ENCODE peak calls at places on chromosomes 2 and 18, in seven cellular contexts. T is neural progenitor cell, O is endothelial cell of umbilical vein, E is astrocyte, L is MM.1S, G is mammary epithelial cell, W is hepatocyte. Y is an unnamed sample.

GRCh38 chr2:140600116-140600515 is 1530.7 kb downstream of the LRP1B start:
- DNase-seq in T (no peak), O (no peak), E (peak), L (no peak), G (peak), W (no peak), Y (peak)

GRCh38 chr2:198905881-198906612 is 551.7 kb downstream of the SATB2 start:
- DNase-seq in T (no peak), O (no peak), E (no peak), L (no peak), G (no peak), W (no peak), Y (no peak)

GRCh38 chr2:240389302-240389805 is 46.1 kb upstream of the GPC1 start:
- DNase-seq in T (no peak), O (no peak), E (no peak), L (no peak), G (no peak), W (no peak), Y (no peak)

GRCh38 chr2:121284424-121285076 is 452 bp downstream of the TFCP2L1 start:
- DNase-seq in T (peak), O (no peak), E (no peak), L (no peak), G (peak), W (peak), Y (no peak)

GRCh38 chr2:229410946-229411345 is 139.9 kb upstream of the PID1 start:
- DNase-seq in T (no peak), O (no peak), E (no peak), L (no peak), G (no peak), W (no peak), Y (no peak)

GRCh38 chr2:151204720-151205119 is 56.9 kb downstream of the RBM43 start:
- DNase-seq in T (peak), O (no peak), E (no peak), L (no peak), G (no peak), W (no peak), Y (no peak)

GRCh38 chr2:62046141-62046540 is 140.7 kb downstream of the COMMD1 start:
- DNase-seq in T (no peak), O (no peak), E (no peak), L (no peak), G (no peak), W (no peak), Y (no peak)

GRCh38 chr2:201618744-201619654 is 24.3 kb downstream of the TMEM237 start:
- DNase-seq in T (no peak), O (peak), E (peak), L (no peak), G (no peak), W (no peak), Y (peak)

GRCh38 chr18:39345321-39345720 is 1779.7 kb upstream of the CELF4 start:
- DNase-seq in T (no peak), O (no peak), E (peak), L (no peak), G (no peak), W (no peak), Y (peak)

GRCh38 chr2:195533771-195534642 is 123.0 kb upstream of the SLC39A10 start:
- DNase-seq in T (no peak), O (no peak), E (peak), L (no peak), G (peak), W (peak), Y (peak)

GRCh38 chr2:177812713-177813396 is 259.7 kb downstream of the PDE11A start:
- DNase-seq in T (no peak), O (no peak), E (no peak), L (no peak), G (no peak), W (no peak), Y (no peak)

GRCh38 chr18:13159579-13159978 is 59.0 kb upstream of the LDLRAD4 start:
- DNase-seq in T (peak), O (peak), E (peak), L (peak), G (peak), W (peak), Y (peak)

GRCh38 chr2:16244153-16244965 is 304.0 kb downstream of the MYCN start:
- DNase-seq in T (no peak), O (no peak), E (no peak), L (no peak), G (no peak), W (peak), Y (no peak)

GRCh38 chr2:99662761-99663341 is 173.0 kb upstream of the REV1 start:
- DNase-seq in T (no peak), O (no peak), E (peak), L (no peak), G (peak), W (peak), Y (peak)

GRCh38 chr18:77203071-77203470 is 46.6 kb upstream of the GALR1 start:
- DNase-seq in T (peak), O (no peak), E (no peak), L (no peak), G (no peak), W (peak), Y (no peak)

GRCh38 chr2:203913947-203914346 is 22.6 kb upstream of the ICOS start:
- DNase-seq in T (no peak), O (no peak), E (no peak), L (no peak), G (no peak), W (no peak), Y (no peak)

GRCh38 chr2:122736279-122736678 is 980.8 kb downstream of the TSN start:
- DNase-seq in T (no peak), O (peak), E (peak), L (no peak), G (no peak), W (no peak), Y (no peak)

GRCh38 chr2:212052412-212053159 is 486.0 kb downstream of the ERBB4 start:
- DNase-seq in T (no peak), O (peak), E (peak), L (peak), G (peak), W (no peak), Y (peak)

GRCh38 chr2:109702250-109702985 is 88.3 kb downstream of the SOWAHC start:
- DNase-seq in T (no peak), O (no peak), E (peak), L (no peak), G (peak), W (no peak), Y (no peak)

GRCh38 chr2:172790404-172790803 is 54.8 kb downstream of the RAPGEF4 start:
- DNase-seq in T (no peak), O (no peak), E (no peak), L (no peak), G (no peak), W (no peak), Y (no peak)

GRCh38 chr2:61157371-61158003 is 4.5 kb upstream of the C2orf74 start:
- DNase-seq in T (no peak), O (no peak), E (no peak), L (no peak), G (no peak), W (no peak), Y (no peak)

GRCh38 chr2:207819839-207820784 is 50.4 kb upstream of the FZD5 start:
- DNase-seq in T (no peak), O (no peak), E (no peak), L (no peak), G (no peak), W (peak), Y (no peak)

GRCh38 chr2:200901459-200902072 is 12.4 kb downstream of the NIF3L1 start:
- DNase-seq in T (peak), O (peak), E (peak), L (peak), G (peak), W (peak), Y (peak)

GRCh38 chr2:160715428-160715827 is 221.8 kb upstream of the RBMS1 start:
- DNase-seq in T (no peak), O (no peak), E (no peak), L (no peak), G (no peak), W (no peak), Y (peak)

GRCh38 chr18:77131100-77131651 is 1.4 kb downstream of the MBP start:
- DNase-seq in T (peak), O (no peak), E (no peak), L (no peak), G (peak), W (peak), Y (no peak)

GRCh38 chr18:78770149-78771139 is 209.2 kb upstream of the SALL3 start:
- DNase-seq in T (peak), O (no peak), E (no peak), L (no peak), G (no peak), W (no peak), Y (no peak)

GRCh38 chr2:71277536-71278103 is 50.7 kb upstream of the PAIP2B start:
- DNase-seq in T (peak), O (peak), E (peak), L (peak), G (peak), W (peak), Y (peak)

GRCh38 chr2:207474871-207475485 is 54.8 kb upstream of the CREB1 start:
- DNase-seq in T (peak), O (peak), E (peak), L (peak), G (peak), W (peak), Y (peak)

GRCh38 chr2:108377815-108378630 is at the start of gene SULT1C4:
- DNase-seq in T (peak), O (peak), E (no peak), L (no peak), G (no peak), W (peak), Y (no peak)

GRCh38 chr2:224982910-224983688 is 59.2 kb downstream of the DOCK10 start:
- DNase-seq in T (no peak), O (no peak), E (peak), L (no peak), G (no peak), W (peak), Y (no peak)

GRCh38 chr2:235940330-235940729 is 227.9 kb downstream of the GBX2 start:
- DNase-seq in T (no peak), O (no peak), E (peak), L (no peak), G (no peak), W (peak), Y (no peak)

GRCh38 chr2:240134956-240135520 is 1.1 kb downstream of the COPS9 start:
- DNase-seq in T (no peak), O (no peak), E (no peak), L (no peak), G (no peak), W (no peak), Y (no peak)

GRCh38 chr18:27599202-27599829 is 414.2 kb upstream of the CHST9 start:
- DNase-seq in T (peak), O (peak), E (no peak), L (peak), G (peak), W (peak), Y (peak)

GRCh38 chr2:125281242-125281641 is 1256.2 kb downstream of the CNTNAP5 start:
- DNase-seq in T (no peak), O (no peak), E (no peak), L (no peak), G (no peak), W (no peak), Y (no peak)

GRCh38 chr2:62116983-62117382 is 78.9 kb upstream of the B3GNT2 start:
- DNase-seq in T (no peak), O (no peak), E (no peak), L (no peak), G (no peak), W (no peak), Y (no peak)

GRCh38 chr2:242029422-242030225 is 160.1 kb downstream of the RTP5 start:
- DNase-seq in T (no peak), O (no peak), E (no peak), L (no peak), G (no peak), W (no peak), Y (no peak)

GRCh38 chr18:48037481-48038271 is 107.2 kb upstream of the SMAD2 start:
- DNase-seq in T (peak), O (peak), E (no peak), L (no peak), G (peak), W (no peak), Y (no peak)

GRCh38 chr2:191296083-191297006 is 51.1 kb downstream of the MYO1B start:
- DNase-seq in T (no peak), O (no peak), E (no peak), L (no peak), G (no peak), W (no peak), Y (no peak)
- H3K27ac ChIP-seq in T (no peak), O (no peak), E (peak), L (no peak), G (no peak), W (no peak), Y (no peak)

GRCh38 chr2:190561091-190561490 is 26.6 kb upstream of the NEMP2 start:
- DNase-seq in T (no peak), O (no peak), E (no peak), L (no peak), G (no peak), W (no peak), Y (no peak)

GRCh38 chr2:190563109-190563508 is 28.6 kb upstream of the NEMP2 start:
- DNase-seq in T (no peak), O (no peak), E (no peak), L (no peak), G (no peak), W (no peak), Y (no peak)

GRCh38 chr2:190564838-190565237 is 30.3 kb upstream of the NEMP2 start:
- DNase-seq in T (no peak), O (no peak), E (no peak), L (no peak), G (no peak), W (no peak), Y (no peak)

GRCh38 chr2:190562121-190562520 is 27.6 kb upstream of the NEMP2 start:
- DNase-seq in T (no peak), O (no peak), E (no peak), L (no peak), G (no peak), W (no peak), Y (no peak)
- TF ChIP-seq EZH2 in T (no peak), O (no peak), E (no peak), L (no peak), G (no peak), W (no peak), Y (no peak)

GRCh38 chr2:238899386-238899785 is 51.5 kb downstream of the TWIST2 start:
- DNase-seq in T (no peak), O (no peak), E (no peak), L (no peak), G (no peak), W (no peak), Y (no peak)

GRCh38 chr2:238897911-238898311 is 50.0 kb downstream of the TWIST2 start:
- DNase-seq in T (no peak), O (no peak), E (no peak), L (no peak), G (no peak), W (no peak), Y (no peak)

GRCh38 chr2:238900511-238900910 is 52.6 kb downstream of the TWIST2 start:
- DNase-seq in T (peak), O (peak), E (no peak), L (no peak), G (no peak), W (no peak), Y (no peak)

GRCh38 chr2:238897122-238897880 is 49.4 kb downstream of the TWIST2 start:
- DNase-seq in T (no peak), O (no peak), E (no peak), L (no peak), G (no peak), W (no peak), Y (no peak)

GRCh38 chr2:238898534-238899281 is 50.8 kb downstream of the TWIST2 start:
- DNase-seq in T (no peak), O (no peak), E (no peak), L (no peak), G (no peak), W (no peak), Y (no peak)
- H3K27ac ChIP-seq in T (no peak), O (no peak), E (no peak), L (no peak), G (no peak), W (no peak), Y (no peak)

GRCh38 chr2:136874258-136874657 is 108.9 kb downstream of the THSD7B start:
- DNase-seq in T (peak), O (peak), E (no peak), L (peak), G (no peak), W (peak), Y (peak)
- TF ChIP-seq EZH2 in T (no peak), O (no peak), E (no peak), L (no peak), G (no peak), W (no peak), Y (no peak)

GRCh38 chr2:86480105-86480504 is 38.9 kb downstream of the KDM3A start:
- DNase-seq in T (no peak), O (peak), E (no peak), L (no peak), G (no peak), W (no peak), Y (no peak)
- H3K27ac ChIP-seq in T (no peak), O (no peak), E (no peak), L (no peak), G (no peak), W (no peak), Y (no peak)

DNA sequence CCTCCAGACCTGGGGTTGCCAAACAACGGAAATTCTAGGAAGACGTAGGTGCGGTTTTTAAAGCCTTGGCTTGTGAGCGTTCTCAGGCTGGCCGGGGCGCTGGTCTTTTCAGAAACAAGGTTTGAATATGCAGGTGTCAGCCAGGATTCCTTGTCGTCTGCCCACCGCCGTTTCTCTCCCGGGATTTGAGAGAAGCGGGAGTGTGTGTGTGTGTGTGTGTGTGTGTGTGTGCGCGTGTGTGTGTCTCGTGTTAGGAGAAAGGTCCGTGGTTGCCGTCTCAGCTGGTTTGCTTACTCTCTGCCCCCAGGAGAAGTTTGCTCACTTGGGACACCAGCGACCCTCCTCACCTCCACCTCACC is 1.0 kb upstream of the ONECUT2 start:
- DNase-seq in T (peak), O (no peak), E (no peak), L (no peak), G (no peak), W (no peak), Y (no peak)
- TF ChIP-seq EZH2 in T (peak), O (peak), E (peak), L (no peak), G (peak), W (peak), Y (peak)